ENCODE peak calls at places on chromosomes 1 and 21, in seven cellular contexts. S is Calu3; Z is left ventricle myocardium inferior; A is CD8-positive, alpha-beta T cell; R is cardiac fibroblast; C is AG04450; X is right lobe of liver. P is an unnamed sample.

GRCh38 chr1:243346016-243346415 is 90.2 kb downstream of the SDCCAG8 start:
- DNase-seq in C (no peak), X (no peak), S (no peak), A (no peak), Z (no peak), R (no peak), P (no peak)

GRCh38 chr1:200654660-200655059 is 15.0 kb downstream of the DDX59 start:
- DNase-seq in C (no peak), Z (no peak), X (no peak), S (no peak), A (no peak), R (no peak), P (no peak)

GRCh38 chr1:64072089-64072835 is 131.2 kb upstream of the UBE2U start:
- DNase-seq in C (no peak), S (no peak), Z (no peak), A (no peak), R (peak), X (no peak), P (no peak)

GRCh38 chr1:230226814-230227213 is 159.8 kb downstream of the GALNT2 start:
- DNase-seq in X (no peak), A (no peak), C (no peak), Z (no peak), R (no peak), S (no peak), P (no peak)

GRCh38 chr1:27119270-27119618 is 35.7 kb downstream of the SLC9A1 start:
- DNase-seq in X (no peak), A (no peak), Z (no peak), R (peak), S (no peak), C (no peak), P (no peak)

GRCh38 chr1:205537386-205538018 is 33.0 kb downstream of the CDK18 start:
- DNase-seq in Z (no peak), C (no peak), S (no peak), X (peak), R (peak), A (no peak), P (peak)

GRCh38 chr21:16084776-16085364 is 355.1 kb downstream of the USP25 start:
- DNase-seq in Z (peak), S (no peak), R (peak), A (no peak), X (no peak), C (no peak), P (no peak)

GRCh38 chr1:160951443-160952128 is 3.0 kb downstream of the ITLN2 start:
- DNase-seq in R (peak), S (peak), Z (peak), C (no peak), A (peak), X (peak), P (peak)

GRCh38 chr21:21182401-21182800 is 184.2 kb downstream of the NCAM2 start:
- DNase-seq in S (no peak), A (no peak), R (no peak), C (no peak), X (no peak), Z (no peak), P (no peak)

GRCh38 chr1:84377480-84378095 is 20.7 kb upstream of the DNASE2B start:
- DNase-seq in C (peak), R (peak), X (no peak), Z (no peak), S (no peak), A (no peak), P (no peak)

GRCh38 chr1:36136535-36136934 is 11.5 kb upstream of the COL8A2 start:
- DNase-seq in C (peak), A (no peak), Z (no peak), X (no peak), R (peak), S (no peak), P (no peak)

GRCh38 chr1:229434005-229434640 is at the start of gene ACTA1:
- DNase-seq in Z (peak), X (no peak), S (no peak), A (no peak), R (no peak), C (no peak), P (peak)

GRCh38 chr1:170707959-170708666 is 44.2 kb downstream of the PRRX1 start:
- DNase-seq in S (peak), A (no peak), R (peak), C (peak), X (no peak), Z (no peak), P (no peak)

GRCh38 chr1:226029568-226030225 is 30.6 kb upstream of the SDE2 start:
- DNase-seq in C (no peak), R (no peak), A (no peak), Z (no peak), S (no peak), X (no peak), P (no peak)

GRCh38 chr1:198472997-198473396 is 67.5 kb downstream of the ATP6V1G3 start:
- DNase-seq in C (no peak), Z (no peak), X (no peak), A (no peak), S (no peak), R (no peak), P (no peak)

GRCh38 chr1:232600430-232601258 is 29.3 kb downstream of the SIPA1L2 start:
- DNase-seq in X (no peak), Z (no peak), S (no peak), A (no peak), C (peak), R (no peak), P (no peak)

GRCh38 chr1:185561629-185562028 is 172.6 kb upstream of the HMCN1 start:
- DNase-seq in C (no peak), S (no peak), R (no peak), X (no peak), Z (no peak), A (no peak), P (no peak)

GRCh38 chr1:9182784-9183257 is 51.8 kb upstream of the H6PD start:
- DNase-seq in S (no peak), Z (peak), C (no peak), X (no peak), A (no peak), R (no peak), P (peak)

DNA sequence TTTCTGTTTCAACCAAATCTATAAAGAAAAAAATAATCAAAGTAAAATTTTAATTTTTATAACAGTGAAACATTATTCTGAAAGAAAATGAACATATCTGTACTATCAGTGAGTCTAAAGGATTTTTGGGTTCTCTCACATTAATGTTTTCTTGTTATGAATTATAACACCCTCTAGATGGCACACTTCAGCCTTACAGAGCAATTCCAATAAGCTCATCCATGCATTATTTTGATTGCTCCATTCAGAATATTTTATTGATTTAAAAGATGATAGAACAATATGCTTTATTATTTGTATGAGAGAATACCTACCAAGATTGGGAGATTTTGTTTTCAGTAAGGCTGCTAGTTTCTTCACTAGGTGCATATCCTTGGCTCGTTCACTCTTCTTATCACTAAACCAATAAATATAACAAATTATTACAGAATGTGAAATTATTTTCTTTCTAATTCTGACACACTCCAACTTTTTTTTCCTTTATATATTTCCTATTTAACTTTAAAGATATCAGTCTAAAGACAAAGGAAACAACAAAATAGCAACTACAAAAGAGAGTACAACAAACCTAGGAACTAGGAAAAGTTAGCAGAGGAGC is 82.4 kb downstream of the RAB3GAP2 start:
- DNase-seq in X (no peak), R (peak), S (no peak), A (no peak), C (no peak), Z (no peak), P (no peak)
- TF ChIP-seq CTCF in X (peak), R (peak), S (peak), A (peak), C (peak), Z (peak), P (peak)

GRCh38 chr1:103341377-103341880 is 184.1 kb upstream of the RNPC3 start:
- DNase-seq in R (no peak), X (no peak), C (no peak), S (no peak), Z (no peak), A (no peak), P (no peak)
- TF ChIP-seq CTCF in R (no peak), X (no peak), C (no peak), S (no peak), Z (no peak), A (no peak), P (no peak)

DNA sequence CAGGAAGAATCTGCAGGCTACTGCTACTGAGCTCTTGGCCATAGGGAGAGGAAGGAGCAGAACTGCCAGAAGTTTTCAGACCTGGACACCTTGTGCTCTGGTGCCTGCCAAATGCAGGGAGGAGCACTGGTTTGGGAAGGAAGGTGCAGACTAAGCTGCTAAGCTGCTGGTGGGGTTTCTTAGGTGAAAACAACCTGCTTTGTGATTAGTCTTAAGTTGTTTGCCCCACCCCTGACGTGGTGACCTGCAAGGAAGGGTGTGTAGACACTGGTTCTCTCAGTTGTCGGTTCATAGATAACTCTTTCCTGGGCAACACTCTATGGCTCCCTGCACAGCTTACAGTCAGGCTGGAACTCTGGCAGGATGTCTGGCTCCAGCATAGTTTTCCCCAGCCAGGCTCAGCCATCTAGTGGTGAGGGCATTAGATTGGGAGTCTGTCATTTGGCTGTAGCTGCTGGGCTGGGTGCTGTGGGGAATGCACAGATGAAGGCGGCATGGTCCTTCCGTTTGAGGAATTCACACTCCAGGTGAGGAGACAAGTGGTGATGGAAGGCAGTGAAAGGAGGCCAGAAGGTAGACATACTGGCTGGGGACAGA is 10.3 kb upstream of the S100A10 start:
- DNase-seq in A (no peak), R (no peak), X (no peak), C (no peak), Z (no peak), S (peak), P (no peak)
- TF ChIP-seq CTCF in A (no peak), R (no peak), X (peak), C (peak), Z (peak), S (peak), P (no peak)

GRCh38 chr1:22665752-22666151 is 12.7 kb downstream of the C1QB start:
- DNase-seq in C (no peak), X (no peak), S (peak), Z (no peak), A (no peak), R (peak), P (peak)

GRCh38 chr1:22660716-22661241 is 7.7 kb downstream of the C1QB start:
- DNase-seq in X (no peak), S (no peak), R (no peak), A (no peak), C (no peak), Z (no peak), P (no peak)

GRCh38 chr1:22661880-22662279 is 8.8 kb downstream of the C1QB start:
- DNase-seq in C (no peak), A (no peak), R (no peak), S (no peak), X (no peak), Z (no peak), P (no peak)

GRCh38 chr1:22662986-22663408 is 10.0 kb downstream of the C1QB start:
- DNase-seq in X (no peak), R (no peak), C (no peak), Z (no peak), A (no peak), S (no peak), P (no peak)

DNA sequence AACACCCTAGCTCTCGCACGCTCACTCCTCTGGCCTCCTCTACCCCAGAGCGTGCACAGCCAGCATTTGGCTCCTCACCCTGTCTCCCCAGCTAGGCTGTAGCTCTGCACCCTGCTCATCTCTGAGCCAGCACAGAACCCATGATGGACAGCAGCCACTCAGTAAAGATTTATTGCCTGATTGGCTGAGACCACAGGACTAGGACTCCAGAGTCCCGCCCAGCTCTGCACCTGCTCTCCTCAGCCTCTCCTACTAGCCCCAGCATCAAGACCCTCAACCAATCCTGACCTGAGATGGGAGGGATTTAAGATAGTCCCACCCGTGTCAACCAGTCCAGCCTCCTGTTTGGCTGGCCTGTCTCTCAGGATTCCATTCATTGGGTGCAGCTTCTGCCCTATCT is 9.3 kb downstream of the C1QB start:
- DNase-seq in S (peak), A (no peak), X (no peak), R (peak), C (no peak), Z (peak), P (no peak)
- TF ChIP-seq CTCF in S (no peak), A (no peak), X (no peak), R (no peak), C (no peak), Z (no peak), P (no peak)

GRCh38 chr1:12014141-12014981 is 4.9 kb upstream of the MIIP start:
- DNase-seq in A (no peak), Z (no peak), X (no peak), C (no peak), S (no peak), R (peak), P (no peak)
- TF ChIP-seq CTCF in A (no peak), Z (no peak), X (no peak), C (peak), S (no peak), R (peak), P (no peak)

DNA sequence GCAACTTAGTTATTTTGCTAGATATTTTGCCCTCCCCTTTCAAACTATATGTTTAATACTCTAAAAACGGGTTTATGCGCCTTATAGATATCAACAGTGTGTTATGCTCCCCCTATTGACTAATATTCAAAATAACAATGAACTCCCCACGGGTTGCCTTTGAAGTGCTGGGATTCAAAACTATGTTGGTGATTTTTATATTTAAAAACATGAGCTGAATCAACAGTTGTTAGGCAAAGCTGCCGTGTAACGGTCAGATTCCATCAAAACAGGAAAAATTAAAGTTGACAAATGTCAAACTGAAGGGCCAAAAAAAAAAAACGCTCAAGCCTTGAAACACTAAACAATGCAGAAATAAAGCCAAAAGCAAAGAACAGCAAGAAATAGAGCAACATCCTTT is 2.5 kb downstream of the TGFBR3 start:
- DNase-seq in Z (no peak), A (no peak), C (no peak), X (no peak), R (peak), S (no peak), P (no peak)
- TF ChIP-seq CTCF in Z (peak), A (peak), C (peak), X (peak), R (peak), S (peak), P (no peak)

GRCh38 chr1:14538335-14538734 is 60.1 kb upstream of the KAZN start:
- DNase-seq in R (no peak), S (no peak), C (no peak), X (no peak), Z (no peak), A (no peak), P (no peak)

GRCh38 chr1:14541348-14541747 is 57.1 kb upstream of the KAZN start:
- DNase-seq in R (no peak), C (no peak), A (no peak), X (no peak), Z (no peak), S (no peak), P (no peak)

GRCh38 chr1:14535619-14536355 is 62.7 kb upstream of the KAZN start:
- DNase-seq in Z (no peak), A (no peak), X (no peak), S (no peak), R (no peak), C (no peak), P (no peak)

GRCh38 chr1:14539953-14540563 is 58.4 kb upstream of the KAZN start:
- DNase-seq in Z (no peak), X (no peak), A (no peak), C (no peak), S (no peak), R (no peak), P (no peak)

DNA sequence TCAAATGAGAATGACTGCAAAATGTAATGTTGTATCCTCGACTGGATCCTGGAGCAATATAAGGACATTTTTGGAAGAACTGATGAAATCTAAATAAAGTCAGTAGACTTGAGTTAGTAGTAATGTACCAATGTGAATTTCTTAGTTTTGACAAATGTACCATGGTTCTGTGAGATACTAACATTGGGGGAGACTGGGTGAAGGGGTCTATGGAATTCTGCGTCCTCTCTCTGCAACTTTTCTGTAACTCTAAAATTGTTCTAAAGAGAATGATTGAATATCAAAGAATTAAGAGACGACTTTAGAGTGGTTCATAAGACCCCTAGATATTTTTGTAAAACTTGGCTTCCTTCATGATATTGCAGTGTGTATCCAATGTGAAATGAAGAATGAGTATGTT is 59.2 kb upstream of the KAZN start:
- DNase-seq in X (no peak), A (no peak), C (no peak), Z (no peak), R (no peak), S (no peak), P (no peak)
- TF ChIP-seq CTCF in X (no peak), A (no peak), C (no peak), Z (no peak), R (no peak), S (no peak), P (no peak)

DNA sequence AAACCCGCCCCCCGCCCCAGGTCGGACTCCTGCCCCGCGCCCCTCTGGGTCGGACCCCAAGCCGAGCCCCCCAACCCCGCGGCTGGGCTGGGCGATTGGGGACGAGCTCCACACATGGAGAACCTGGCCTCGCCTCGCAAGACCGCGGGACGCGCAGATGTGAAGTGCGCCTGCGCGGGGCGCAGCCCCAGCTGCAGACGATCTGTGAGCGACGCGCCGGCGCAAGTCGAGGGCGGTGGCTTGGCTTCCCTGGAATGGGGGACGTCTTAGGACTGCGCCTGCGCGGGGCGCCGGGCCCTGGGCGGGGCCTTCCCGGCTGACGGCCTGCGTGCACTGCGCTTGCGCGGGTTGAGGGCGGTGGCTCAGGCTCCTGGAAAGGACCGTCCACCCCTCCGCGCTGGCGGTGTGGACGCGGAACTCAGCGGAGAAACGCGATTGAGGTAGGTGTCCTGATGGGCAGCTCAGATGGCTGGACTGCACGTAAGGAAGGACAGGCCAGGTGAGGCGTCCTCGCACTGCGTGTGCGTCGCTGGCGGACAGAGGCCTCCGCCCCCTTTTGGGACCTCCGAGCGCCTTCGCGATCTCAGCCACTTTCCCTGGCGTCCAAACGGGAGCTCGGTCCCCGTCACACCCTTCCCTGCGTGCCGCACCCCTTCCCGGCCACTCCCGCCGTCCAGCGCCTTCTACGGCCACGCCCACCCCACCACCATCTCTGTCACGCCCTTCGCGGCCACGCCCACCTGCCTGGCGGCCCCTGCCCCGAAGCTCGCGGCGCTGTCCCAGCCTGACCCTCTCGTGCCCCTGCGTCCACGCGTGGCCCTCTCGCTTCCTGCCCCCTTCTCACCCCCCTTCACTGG is at the start of gene PRMT2:
- DNase-seq in Z (peak), X (peak), S (peak), C (peak), A (peak), R (peak), P (peak)
- TF ChIP-seq CTCF in Z (no peak), X (no peak), S (no peak), C (no peak), A (no peak), R (no peak), P (no peak)

P was measured in endothelial cell.